ENCODE peak calls at places on chromosomes 12 and 14, in five cellular contexts. One of them, this sample, is unnamed. For H3K4me1, the result is how much of the 10 kb centered on the place peaks cover.

GRCh38 chr14:30177776-30178175 is 250.1 kb upstream of the PRKD1 start:
- DNase-seq in CD8-positive, alpha-beta T cell: no peak
- DNase-seq in tibial nerve: no peak
- DNase-seq in DND-41: no peak
- DNase-seq in uterus: no peak
- DNase-seq in this sample: no peak

GRCh38 chr14:103123634-103124500 is 606 bp downstream of the TNFAIP2 start:
- DNase-seq in tibial nerve: peak
- DNase-seq in CD8-positive, alpha-beta T cell: no peak
- DNase-seq in DND-41: no peak
- DNase-seq in uterus: peak
- DNase-seq in this sample: peak

GRCh38 chr12:121966959-121967358 is 48.6 kb downstream of the CFAP251 start:
- DNase-seq in tibial nerve: no peak
- DNase-seq in DND-41: no peak
- DNase-seq in CD8-positive, alpha-beta T cell: no peak
- DNase-seq in uterus: no peak
- DNase-seq in this sample: no peak

GRCh38 chr14:104464907-104465306 is 114.7 kb upstream of the C14orf180 start:
- DNase-seq in uterus: no peak
- DNase-seq in DND-41: no peak
- DNase-seq in CD8-positive, alpha-beta T cell: no peak
- DNase-seq in tibial nerve: no peak
- DNase-seq in this sample: no peak

GRCh38 chr12:53770281-53770680 is 18.5 kb upstream of the CISTR start:
- DNase-seq in tibial nerve: no peak
- DNase-seq in DND-41: no peak
- DNase-seq in CD8-positive, alpha-beta T cell: no peak
- DNase-seq in uterus: no peak
- DNase-seq in this sample: no peak

GRCh38 chr12:57868870-57869609 is 22.5 kb upstream of the CTDSP2 start:
- DNase-seq in uterus: peak
- DNase-seq in tibial nerve: no peak
- DNase-seq in CD8-positive, alpha-beta T cell: no peak
- DNase-seq in DND-41: no peak
- DNase-seq in this sample: no peak

GRCh38 chr12:109893250-109893995 is 6.7 kb upstream of the TCHP start:
- DNase-seq in tibial nerve: no peak
- DNase-seq in DND-41: no peak
- DNase-seq in CD8-positive, alpha-beta T cell: no peak
- DNase-seq in uterus: no peak
- DNase-seq in this sample: no peak

GRCh38 chr12:131438874-131439273 is 272.0 kb upstream of the SFSWAP start:
- DNase-seq in CD8-positive, alpha-beta T cell: no peak
- DNase-seq in tibial nerve: no peak
- DNase-seq in uterus: no peak
- DNase-seq in DND-41: no peak
- DNase-seq in this sample: no peak

GRCh38 chr14:104979758-104980591 is 1.8 kb upstream of the AHNAK2 start:
- DNase-seq in CD8-positive, alpha-beta T cell: no peak
- DNase-seq in tibial nerve: no peak
- DNase-seq in uterus: peak
- DNase-seq in DND-41: no peak
- DNase-seq in this sample: peak

GRCh38 chr14:100586520-100587247 is 533 bp downstream of the BEGAIN start:
- DNase-seq in DND-41: peak
- DNase-seq in tibial nerve: peak
- DNase-seq in CD8-positive, alpha-beta T cell: no peak
- DNase-seq in uterus: no peak
- DNase-seq in this sample: peak

GRCh38 chr12:91984571-91984970 is 161.1 kb downstream of the BTG1 start:
- DNase-seq in uterus: no peak
- DNase-seq in DND-41: no peak
- DNase-seq in tibial nerve: no peak
- DNase-seq in CD8-positive, alpha-beta T cell: no peak
- DNase-seq in this sample: no peak

GRCh38 chr12:112806721-112807120 is 15.2 kb downstream of the RPH3A start:
- DNase-seq in uterus: no peak
- DNase-seq in DND-41: no peak
- DNase-seq in tibial nerve: no peak
- DNase-seq in CD8-positive, alpha-beta T cell: no peak
- DNase-seq in this sample: no peak

GRCh38 chr12:116236986-116237385 is 40.5 kb downstream of the MED13L start:
- DNase-seq in DND-41: no peak
- DNase-seq in uterus: no peak
- DNase-seq in CD8-positive, alpha-beta T cell: no peak
- DNase-seq in tibial nerve: no peak
- DNase-seq in this sample: no peak

GRCh38 chr14:76997257-76997970 is 31.1 kb downstream of the IRF2BPL start:
- DNase-seq in DND-41: no peak
- DNase-seq in CD8-positive, alpha-beta T cell: no peak
- DNase-seq in tibial nerve: no peak
- DNase-seq in uterus: no peak
- DNase-seq in this sample: no peak

GRCh38 chr14:20441466-20441865 is 5.5 kb upstream of the KLHL33 start:
- DNase-seq in DND-41: no peak
- DNase-seq in uterus: no peak
- DNase-seq in CD8-positive, alpha-beta T cell: no peak
- DNase-seq in tibial nerve: no peak
- DNase-seq in this sample: no peak

GRCh38 chr14:52936437-52936836 is 14.4 kb downstream of the FERMT2 start:
- DNase-seq in CD8-positive, alpha-beta T cell: no peak
- DNase-seq in tibial nerve: no peak
- DNase-seq in uterus: no peak
- DNase-seq in DND-41: no peak
- DNase-seq in this sample: no peak

GRCh38 chr14:91146661-91147060 is 32.8 kb downstream of the DGLUCY start:
- DNase-seq in CD8-positive, alpha-beta T cell: no peak
- DNase-seq in DND-41: no peak
- DNase-seq in tibial nerve: no peak
- DNase-seq in uterus: no peak
- DNase-seq in this sample: peak

GRCh38 chr14:91145396-91146160 is 31.7 kb downstream of the DGLUCY start:
- DNase-seq in DND-41: peak
- DNase-seq in tibial nerve: no peak
- DNase-seq in uterus: no peak
- DNase-seq in CD8-positive, alpha-beta T cell: no peak
- DNase-seq in this sample: no peak

GRCh38 chr14:91153360-91153759 is 39.5 kb downstream of the DGLUCY start:
- DNase-seq in uterus: no peak
- DNase-seq in DND-41: no peak
- DNase-seq in CD8-positive, alpha-beta T cell: no peak
- DNase-seq in tibial nerve: no peak
- DNase-seq in this sample: no peak

GRCh38 chr14:91152499-91152898 is 38.6 kb downstream of the DGLUCY start:
- DNase-seq in uterus: no peak
- DNase-seq in tibial nerve: no peak
- DNase-seq in DND-41: no peak
- DNase-seq in CD8-positive, alpha-beta T cell: no peak
- DNase-seq in this sample: no peak

DNA sequence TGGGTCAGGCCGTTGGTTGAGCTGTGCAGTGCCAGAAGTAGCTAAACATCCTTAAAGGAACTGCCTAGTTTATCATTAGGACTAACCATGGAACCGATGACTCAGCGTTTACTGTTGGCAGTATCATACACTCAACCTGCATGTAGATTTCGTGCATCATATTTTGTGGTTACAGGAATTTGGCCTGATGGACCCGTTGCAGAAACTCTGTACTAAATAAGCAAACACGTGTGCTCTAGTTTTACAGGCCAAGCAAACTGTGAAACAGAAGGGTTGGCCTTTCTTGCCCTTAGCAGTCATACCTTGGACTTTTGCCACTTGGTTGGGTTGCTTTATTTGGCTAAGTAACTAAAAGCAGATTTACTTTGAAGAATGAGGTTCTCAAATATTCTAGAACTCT is 35.6 kb downstream of the DGLUCY start:
- DNase-seq in DND-41: no peak
- DNase-seq in tibial nerve: peak
- DNase-seq in uterus: peak
- DNase-seq in CD8-positive, alpha-beta T cell: no peak
- DNase-seq in this sample: no peak
- H3K4me1 ChIP-seq in DND-41: under half
- H3K4me1 ChIP-seq in tibial nerve: under half
- H3K4me1 ChIP-seq in uterus: under half
- H3K4me1 ChIP-seq in CD8-positive, alpha-beta T cell: under half
- H3K4me1 ChIP-seq in this sample: half or more

GRCh38 chr14:93965287-93965821 is 11.0 kb downstream of the ASB2 start:
- DNase-seq in uterus: no peak
- DNase-seq in DND-41: no peak
- DNase-seq in tibial nerve: no peak
- DNase-seq in CD8-positive, alpha-beta T cell: no peak
- DNase-seq in this sample: no peak
- H3K27ac ChIP-seq in uterus: peak
- H3K27ac ChIP-seq in DND-41: no peak
- H3K27ac ChIP-seq in tibial nerve: peak
- H3K27ac ChIP-seq in CD8-positive, alpha-beta T cell: no peak
- H3K27ac ChIP-seq in this sample: peak

DNA sequence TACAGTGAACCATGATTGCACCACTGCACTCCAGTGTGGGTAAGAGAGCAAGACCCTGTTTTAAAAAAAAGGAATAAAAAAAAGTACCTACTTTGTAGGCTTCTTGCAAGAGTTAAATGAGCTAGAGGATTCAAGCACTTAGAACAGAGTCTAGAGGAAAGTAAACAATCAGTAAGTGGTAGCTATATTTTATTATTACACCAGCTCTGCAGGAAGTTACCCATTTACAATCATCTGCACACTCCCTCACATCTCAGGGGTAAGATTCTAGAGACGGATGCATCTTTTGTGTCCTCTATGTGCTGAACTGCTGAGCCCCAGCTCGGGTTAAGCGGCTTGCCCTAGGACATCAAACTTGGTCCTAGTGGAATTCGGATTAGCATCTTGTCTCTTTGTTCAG is 67.3 kb downstream of the KCNK10 start:
- DNase-seq in CD8-positive, alpha-beta T cell: no peak
- DNase-seq in tibial nerve: no peak
- DNase-seq in DND-41: no peak
- DNase-seq in uterus: no peak
- DNase-seq in this sample: no peak
- H3K4me1 ChIP-seq in CD8-positive, alpha-beta T cell: under half
- H3K4me1 ChIP-seq in tibial nerve: under half
- H3K4me1 ChIP-seq in DND-41: under half
- H3K4me1 ChIP-seq in uterus: under half
- H3K4me1 ChIP-seq in this sample: under half

GRCh38 chr14:93041002-93041401 is 74.7 kb downstream of the ITPK1 start:
- DNase-seq in tibial nerve: no peak
- DNase-seq in CD8-positive, alpha-beta T cell: no peak
- DNase-seq in uterus: no peak
- DNase-seq in DND-41: no peak
- DNase-seq in this sample: no peak

GRCh38 chr14:93039649-93040315 is 75.9 kb downstream of the ITPK1 start:
- DNase-seq in tibial nerve: no peak
- DNase-seq in DND-41: no peak
- DNase-seq in uterus: no peak
- DNase-seq in CD8-positive, alpha-beta T cell: no peak
- DNase-seq in this sample: no peak

GRCh38 chr14:93042968-93043940 is 72.5 kb downstream of the ITPK1 start:
- DNase-seq in CD8-positive, alpha-beta T cell: no peak
- DNase-seq in uterus: no peak
- DNase-seq in tibial nerve: no peak
- DNase-seq in DND-41: no peak
- DNase-seq in this sample: peak

GRCh38 chr14:93040443-93040842 is 75.3 kb downstream of the ITPK1 start:
- DNase-seq in uterus: no peak
- DNase-seq in tibial nerve: no peak
- DNase-seq in DND-41: no peak
- DNase-seq in CD8-positive, alpha-beta T cell: no peak
- DNase-seq in this sample: peak

DNA sequence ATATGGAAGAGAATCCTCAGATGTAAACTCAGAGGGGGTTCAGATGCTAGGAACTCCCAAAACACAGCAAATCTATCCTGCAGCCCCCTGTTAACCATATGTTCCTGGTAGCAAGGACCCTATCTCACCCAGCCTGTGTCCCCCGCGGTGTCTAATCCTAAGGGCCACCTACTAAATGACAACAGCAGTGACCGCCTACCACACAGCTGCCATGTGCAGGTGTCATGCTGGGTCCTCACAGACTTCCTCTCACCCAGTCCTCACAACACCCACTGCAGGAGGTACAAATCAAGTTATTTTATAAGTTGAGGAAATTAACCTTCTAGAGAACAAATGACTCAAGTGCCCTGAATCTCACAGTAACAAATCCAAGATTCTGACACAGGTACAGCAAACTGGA is 73.9 kb downstream of the ITPK1 start:
- DNase-seq in DND-41: no peak
- DNase-seq in tibial nerve: no peak
- DNase-seq in CD8-positive, alpha-beta T cell: no peak
- DNase-seq in uterus: no peak
- DNase-seq in this sample: no peak
- H3K27ac ChIP-seq in DND-41: no peak
- H3K27ac ChIP-seq in tibial nerve: peak
- H3K27ac ChIP-seq in CD8-positive, alpha-beta T cell: no peak
- H3K27ac ChIP-seq in uterus: peak
- H3K27ac ChIP-seq in this sample: peak

DNA sequence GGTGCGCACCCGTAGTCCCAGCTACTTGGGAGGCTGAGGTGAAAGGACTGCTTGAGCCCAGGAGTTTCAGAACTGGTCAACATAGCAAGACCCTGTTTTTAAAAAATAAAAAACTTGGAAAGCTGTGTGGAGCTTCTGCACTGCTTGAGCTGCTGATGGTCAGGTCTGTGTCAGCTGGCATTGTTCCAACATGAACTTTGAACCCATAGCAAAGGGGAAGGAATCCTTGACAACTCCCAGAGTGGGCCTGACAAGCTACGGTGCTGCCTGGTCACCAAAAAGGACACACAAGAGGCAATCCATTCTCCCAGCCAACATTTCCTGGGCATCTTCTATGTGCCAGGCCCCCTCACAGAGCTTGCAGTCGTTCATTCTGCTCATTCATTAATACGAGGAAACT is 16.4 kb upstream of the LTBP2 start:
- DNase-seq in uterus: no peak
- DNase-seq in tibial nerve: no peak
- DNase-seq in DND-41: no peak
- DNase-seq in CD8-positive, alpha-beta T cell: no peak
- DNase-seq in this sample: no peak
- H3K4me1 ChIP-seq in uterus: under half
- H3K4me1 ChIP-seq in tibial nerve: under half
- H3K4me1 ChIP-seq in DND-41: under half
- H3K4me1 ChIP-seq in CD8-positive, alpha-beta T cell: under half
- H3K4me1 ChIP-seq in this sample: under half

GRCh38 chr14:64442300-64442988 is 22.9 kb upstream of the AKAP5 start:
- DNase-seq in tibial nerve: no peak
- DNase-seq in DND-41: no peak
- DNase-seq in uterus: no peak
- DNase-seq in CD8-positive, alpha-beta T cell: no peak
- DNase-seq in this sample: peak
- H3K27ac ChIP-seq in tibial nerve: no peak
- H3K27ac ChIP-seq in DND-41: no peak
- H3K27ac ChIP-seq in uterus: peak
- H3K27ac ChIP-seq in CD8-positive, alpha-beta T cell: no peak
- H3K27ac ChIP-seq in this sample: peak

This sample was measured in left ventricle myocardium inferior.